ENCODE peak calls at places on chromosomes 5 and 9, in nine cellular contexts. S is AG10803; W is activated naive CD4-positive, alpha-beta T cell treated with anti-CD3 and anti-CD28 coated beads, Interleukin-2, amount 50 U/mL, for 16 hours; K is non-pigmented ciliary epithelial cell; Z is activated CD4-positive, CD25-positive, alpha-beta regulatory T cell; J is NCI-H1092 treated with DMSO at 0.1 percent for 48 hours; R is epithelial cell of esophagus; F is neuronal stem cell; V is anterior cingulate cortex. N is an unnamed sample.

GRCh38 chr9:82132024-82132423 is 143.5 kb downstream of the SPATA31D1 start:
- DNase-seq in S (no peak), W (no peak), K (no peak), Z (no peak), J (no peak), R (no peak), F (no peak), V (no peak), N (no peak)

GRCh38 chr5:92678576-92679105 is 902.4 kb downstream of the NR2F1-AS1 start:
- DNase-seq in S (no peak), W (no peak), K (no peak), Z (no peak), J (no peak), R (peak), F (no peak), V (no peak), N (no peak)

GRCh38 chr9:76810377-76810957 is 46.2 kb downstream of the PCA3 start:
- DNase-seq in S (peak), W (no peak), K (peak), Z (no peak), J (peak), R (peak), F (peak), V (no peak), N (no peak)

GRCh38 chr5:35789732-35790461 is 66.8 kb upstream of the IL7R start:
- DNase-seq in S (peak), W (no peak), K (no peak), Z (no peak), J (no peak), R (no peak), F (no peak), V (no peak), N (no peak)

GRCh38 chr5:37272564-37272963 is 23.4 kb upstream of the CPLANE1 start:
- DNase-seq in S (peak), W (no peak), K (no peak), Z (no peak), J (no peak), R (peak), F (no peak), V (no peak), N (no peak)

GRCh38 chr5:143657814-143658395 is 154.1 kb upstream of the HMHB1 start:
- DNase-seq in S (peak), W (no peak), K (no peak), Z (no peak), J (peak), R (peak), F (no peak), V (no peak), N (no peak)

GRCh38 chr5:168039485-168040005 is 251.9 kb upstream of the WWC1 start:
- DNase-seq in S (no peak), W (no peak), K (no peak), Z (no peak), J (peak), R (no peak), F (no peak), V (no peak), N (no peak)

GRCh38 chr5:73448072-73448432 is 525 bp downstream of the FOXD1 start:
- DNase-seq in S (no peak), W (no peak), K (no peak), Z (no peak), J (no peak), R (no peak), F (no peak), V (no peak), N (peak)

GRCh38 chr9:121308765-121309164 is 40.8 kb downstream of the GSN start:
- DNase-seq in S (no peak), W (no peak), K (no peak), Z (no peak), J (no peak), R (no peak), F (no peak), V (no peak), N (no peak)

GRCh38 chr9:131262327-131263032 is 13.8 kb downstream of the FAM78A start:
- DNase-seq in S (no peak), W (no peak), K (no peak), Z (no peak), J (no peak), R (no peak), F (no peak), V (no peak), N (peak)

GRCh38 chr5:7916171-7916804 is 47.3 kb downstream of the MTRR start:
- DNase-seq in S (peak), W (no peak), K (no peak), Z (no peak), J (no peak), R (peak), F (no peak), V (no peak), N (no peak)

GRCh38 chr9:20693068-20693467 is 9.0 kb downstream of the FOCAD start:
- DNase-seq in S (peak), W (no peak), K (no peak), Z (no peak), J (no peak), R (peak), F (no peak), V (no peak), N (no peak)

GRCh38 chr9:87500491-87500890 is 2.8 kb downstream of the DAPK1 start:
- DNase-seq in S (no peak), W (no peak), K (no peak), Z (no peak), J (no peak), R (no peak), F (no peak), V (no peak), N (no peak)

GRCh38 chr5:146291421-146292074 is 47.1 kb upstream of the POU4F3 start:
- DNase-seq in S (peak), W (no peak), K (no peak), Z (no peak), J (peak), R (peak), F (peak), V (no peak), N (no peak)

GRCh38 chr5:34639852-34640626 is 16.1 kb upstream of the RAI14 start:
- DNase-seq in S (peak), W (no peak), K (peak), Z (no peak), J (no peak), R (no peak), F (no peak), V (no peak), N (no peak)

GRCh38 chr5:43386960-43387362 is 25.2 kb downstream of the CCL28 start:
- DNase-seq in S (no peak), W (no peak), K (no peak), Z (no peak), J (no peak), R (peak), F (no peak), V (no peak), N (no peak)

GRCh38 chr5:73946926-73947455 is 321.0 kb downstream of the ARHGEF28 start:
- DNase-seq in S (no peak), W (no peak), K (no peak), Z (no peak), J (peak), R (no peak), F (no peak), V (no peak), N (no peak)

GRCh38 chr5:21802869-21803490 is 1050.2 kb downstream of the CDH12 start:
- DNase-seq in S (peak), W (no peak), K (no peak), Z (no peak), J (peak), R (peak), F (peak), V (no peak), N (no peak)

GRCh38 chr9:35446012-35446411 is 43.9 kb upstream of the RUSC2 start:
- DNase-seq in S (no peak), W (no peak), K (no peak), Z (no peak), J (no peak), R (no peak), F (no peak), V (no peak), N (no peak)

N was measured in activated effector memory CD4-positive, alpha-beta T cell treated with anti-CD3 and anti-CD28 coated beads, Interleukin-2, amount 50 U/mL, for 16 hours.